ENCODE peak calls at places on chromosomes 2 and 18, in seven cellular contexts. T is stimulated activated CD4-positive, alpha-beta T cell treated with anti-CD3 and anti-CD28 coated beads, Interleukin-2, amount 100 ng/mL, for 24 hours; W is HEK293T; P is amygdala; R is hippocampal formation; I is MM.1S; E is GOT3. N is an unnamed sample.

GRCh38 chr2:240121675-240122074 is 14.4 kb downstream of the COPS9 start:
- DNase-seq in E (no peak), T (no peak), P (no peak), R (no peak), I (no peak), W (no peak), N (no peak)

GRCh38 chr2:237858294-237859081 is 935 bp upstream of the RAMP1 start:
- DNase-seq in I (peak; percentile 43), P (peak; percentile 70), W (peak; percentile 67), R (peak; percentile 92), T (peak; percentile 40), E (no peak), N (peak; percentile 80)

GRCh38 chr2:179859523-179859922 is 1.9 kb downstream of the ZNF385B start:
- DNase-seq in W (no peak), I (no peak), T (no peak), E (no peak), R (no peak), P (no peak), N (no peak)

GRCh38 chr2:70657246-70657645 is 103.6 kb upstream of the TGFA start:
- DNase-seq in E (no peak), T (no peak), R (no peak), P (no peak), I (no peak), W (no peak), N (no peak)

GRCh38 chr2:200786423-200786822 is 25.3 kb upstream of the BZW1 start:
- DNase-seq in P (no peak), W (no peak), T (no peak), R (no peak), I (no peak), E (no peak), N (no peak)

GRCh38 chr18:50268022-50268747 is 1.9 kb upstream of the CFAP53 start:
- DNase-seq in W (peak; percentile 55), R (no peak), E (peak; percentile 7), T (peak; percentile 83), I (peak; percentile 85), P (peak; percentile 51), N (no peak)

GRCh38 chr2:9336209-9336533 is 87.2 kb downstream of the ITGB1BP1 start:
- DNase-seq in E (no peak), R (no peak), T (no peak), W (peak; percentile 20), I (no peak), P (no peak), N (peak; percentile 70)

GRCh38 chr2:162888641-162889040 is 50.1 kb upstream of the KCNH7 start:
- DNase-seq in T (no peak), W (no peak), I (peak; percentile 28), P (no peak), R (no peak), E (no peak), N (peak; percentile 2)

GRCh38 chr2:85549826-85550225 is 10.9 kb downstream of the MAT2A start:
- DNase-seq in T (no peak), E (no peak), W (no peak), R (no peak), I (no peak), P (no peak), N (no peak)